ENCODE peak calls at places on chromosome 15, in six cellular contexts. C is HepG2, W is HCT116, M is K562, O is H1, P is IMR-90. F is an unnamed sample.

GRCh38 chr15:67531379-67532059 is 10.6 kb downstream of the C15orf61 start:
- DNase-seq in C (no peak), W (no peak), M (no peak), O (no peak), P (peak), F (no peak)

GRCh38 chr15:39969871-39970270 is 36.0 kb downstream of the EIF2AK4 start:
- DNase-seq in C (no peak), W (peak), M (no peak), O (no peak), P (peak), F (no peak)

GRCh38 chr15:69820819-69821218 is 276.9 kb downstream of the TLE3 start:
- DNase-seq in C (no peak), W (no peak), M (no peak), O (peak), P (peak), F (no peak)

GRCh38 chr15:69390575-69390974 is 23.6 kb upstream of the KIF23 start:
- DNase-seq in C (no peak), W (no peak), M (no peak), O (no peak), P (peak), F (no peak)

GRCh38 chr15:80242132-80242769 is 9.8 kb downstream of the CTXND1 start:
- DNase-seq in C (peak), W (peak), M (peak), O (peak), P (peak), F (no peak)

GRCh38 chr15:41870689-41871081 is 23.2 kb downstream of the SPTBN5 start:
- DNase-seq in C (no peak), W (no peak), M (no peak), O (no peak), P (peak), F (no peak)

GRCh38 chr15:50330921-50331320 is 24.1 kb downstream of the GABPB1 start:
- DNase-seq in C (no peak), W (no peak), M (no peak), O (no peak), P (peak), F (no peak)

GRCh38 chr15:63420333-63420741 is 38.7 kb upstream of the CA12 start:
- DNase-seq in C (no peak), W (no peak), M (peak), O (no peak), P (peak), F (no peak)

GRCh38 chr15:70056091-70056680 is 41.5 kb downstream of the TLE3 start:
- DNase-seq in C (no peak), W (no peak), M (peak), O (no peak), P (no peak), F (no peak)

GRCh38 chr15:37880009-37880834 is 54.2 kb upstream of the TMCO5A start:
- DNase-seq in C (peak), W (peak), M (peak), O (no peak), P (peak), F (no peak)

GRCh38 chr15:56933420-56934210 is 15.2 kb downstream of the TCF12 start:
- DNase-seq in C (no peak), W (no peak), M (no peak), O (no peak), P (no peak), F (no peak)

GRCh38 chr15:35208353-35208752 is 123.3 kb upstream of the NANOGP8 start:
- DNase-seq in C (no peak), W (no peak), M (no peak), O (no peak), P (no peak), F (no peak)

GRCh38 chr15:74438696-74439316 is 5.0 kb upstream of the SEMA7A start:
- DNase-seq in C (peak), W (peak), M (peak), O (no peak), P (peak), F (peak)

GRCh38 chr15:26126070-26126469 is 262.9 kb upstream of the ATP10A start:
- DNase-seq in C (no peak), W (no peak), M (no peak), O (no peak), P (no peak), F (no peak)

GRCh38 chr15:69081310-69082004 is 67.0 kb downstream of the NOX5 start:
- DNase-seq in C (no peak), W (no peak), M (no peak), O (no peak), P (peak), F (no peak)

GRCh38 chr15:70140543-70141375 is 43.0 kb upstream of the TLE3 start:
- DNase-seq in C (peak), W (no peak), M (no peak), O (peak), P (peak), F (no peak)

GRCh38 chr15:71562251-71562650 is 248.1 kb upstream of the NR2E3 start:
- DNase-seq in C (no peak), W (no peak), M (no peak), O (no peak), P (no peak), F (no peak)

GRCh38 chr15:73934281-73934680 is 8.0 kb downstream of the LOXL1 start:
- DNase-seq in C (no peak), W (no peak), M (no peak), O (no peak), P (no peak), F (no peak)

GRCh38 chr15:29566914-29567313 is 255.4 kb downstream of the TJP1 start:
- DNase-seq in C (no peak), W (no peak), M (no peak), O (no peak), P (no peak), F (no peak)

GRCh38 chr15:89749951-89750559 is 994 bp downstream of the MESP1 start:
- DNase-seq in C (no peak), W (no peak), M (no peak), O (no peak), P (no peak), F (no peak)
- TF ChIP-seq CEBPB in C (no peak), W (no peak), M (no peak), O (no peak), P (no peak), F (no peak)

GRCh38 chr15:43774062-43774461 is 2.7 kb downstream of the ELL3 start:
- DNase-seq in C (no peak), W (no peak), M (no peak), O (no peak), P (no peak), F (no peak)

GRCh38 chr15:43775411-43775965 is 1.3 kb downstream of the ELL3 start:
- DNase-seq in C (peak), W (peak), M (no peak), O (peak), P (peak), F (no peak)

GRCh38 chr15:43776718-43777292 is at the start of gene ELL3:
- DNase-seq in C (peak), W (peak), M (peak), O (peak), P (peak), F (no peak)

GRCh38 chr15:43777293-43777819 is 590 bp upstream of the ELL3 start:
- DNase-seq in C (peak), W (peak), M (no peak), O (no peak), P (peak), F (peak)

GRCh38 chr15:43776101-43776717 is 557 bp downstream of the ELL3 start:
- DNase-seq in C (no peak), W (no peak), M (no peak), O (no peak), P (no peak), F (peak)
- TF ChIP-seq CEBPB in C (no peak), W (no peak), M (no peak), O (no peak), P (no peak), F (no peak)

GRCh38 chr15:100810229-100810628 is 69.4 kb upstream of the ALDH1A3 start:
- DNase-seq in C (no peak), W (no peak), M (no peak), O (no peak), P (no peak), F (no peak)
- TF ChIP-seq CEBPB in C (no peak), W (no peak), M (no peak), O (no peak), P (no peak), F (no peak)

DNA sequence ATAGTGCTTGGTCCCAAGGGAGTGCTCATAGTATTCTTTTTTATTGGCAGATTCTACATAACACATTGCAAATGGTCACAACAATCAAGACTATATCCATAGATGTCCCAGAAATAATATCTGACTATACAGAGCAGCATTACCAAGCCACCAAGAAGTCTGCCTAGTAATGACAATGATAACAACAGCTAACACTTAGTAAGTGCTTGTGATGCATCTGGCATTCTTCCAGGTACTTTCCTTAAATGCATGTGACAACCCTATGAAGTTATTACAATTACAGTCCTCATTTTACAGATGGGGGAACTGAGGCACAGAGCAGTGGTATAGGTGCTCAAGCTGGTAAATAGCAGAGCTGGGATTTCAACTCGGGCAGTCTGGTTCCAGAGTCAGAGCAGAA is 49.6 kb upstream of the ICE2 start:
- DNase-seq in C (no peak), W (no peak), M (no peak), O (no peak), P (peak), F (no peak)
- TF ChIP-seq CEBPB in C (no peak), W (no peak), M (no peak), O (no peak), P (no peak), F (no peak)

GRCh38 chr15:78915341-78916087 is 29.3 kb downstream of the CTSH start:
- DNase-seq in C (no peak), W (no peak), M (no peak), O (no peak), P (no peak), F (no peak)
- TF ChIP-seq CEBPB in C (no peak), W (no peak), M (no peak), O (no peak), P (no peak), F (no peak)

DNA sequence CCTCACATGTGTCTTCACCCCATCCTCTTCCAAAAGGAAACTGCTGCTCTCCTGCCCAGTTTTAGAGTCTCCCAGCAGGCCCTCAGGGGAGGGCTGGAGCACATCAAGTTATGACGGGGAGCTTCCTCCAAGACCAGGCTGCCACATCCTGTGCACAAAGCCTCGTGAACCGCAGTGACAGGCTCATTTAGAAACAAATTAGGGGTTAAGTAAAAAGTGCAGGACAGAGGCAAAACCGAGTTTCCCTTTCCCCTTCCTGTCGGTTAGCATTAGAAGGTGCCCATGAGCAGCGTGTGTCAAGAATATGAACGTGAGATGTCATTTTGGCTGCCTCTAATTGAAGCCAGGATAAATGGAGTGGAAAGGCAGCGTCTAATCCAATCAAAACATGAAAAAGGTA is 199.7 kb downstream of the ARRDC4 start:
- DNase-seq in C (no peak), W (no peak), M (no peak), O (no peak), P (no peak), F (no peak)
- TF ChIP-seq CEBPB in C (no peak), W (no peak), M (no peak), O (no peak), P (no peak), F (no peak)

GRCh38 chr15:66039117-66039860 is 170.0 kb downstream of the RAB11A start:
- DNase-seq in C (no peak), W (no peak), M (no peak), O (peak), P (no peak), F (no peak)
- TF ChIP-seq CEBPB in C (no peak), W (no peak), M (no peak), O (no peak), P (no peak), F (no peak)

F was measured in GM12878.